ENCODE peak calls at places on chromosome 13, in nine cellular contexts. Q, C, R, J, U, E, O, Z and A are unnamed samples.

GRCh38 chr13:83248751-83249150 is 633.5 kb downstream of the SLITRK1 start:
- DNase-seq in E (no peak), O (no peak), J (no peak), Z (peak; percentile 71), R (peak; percentile 73), U (no peak), Q (no peak), C (no peak), A (no peak)

GRCh38 chr13:99067160-99067985 is 89.5 kb upstream of the DOCK9 start:
- DNase-seq in U (peak; percentile 87), R (peak; percentile 69), Q (no peak), J (peak; percentile 82), C (peak; percentile 89), O (no peak), Z (no peak), E (peak; percentile 28), A (no peak)

GRCh38 chr13:39058040-39058439 is 19.8 kb downstream of the NHLRC3 start:
- DNase-seq in U (no peak), Q (no peak), O (no peak), C (no peak), R (no peak), E (no peak), Z (no peak), J (no peak), A (no peak)

GRCh38 chr13:42539670-42540069 is 34.3 kb upstream of the TNFSF11 start:
- DNase-seq in O (no peak), Z (no peak), R (no peak), U (peak; percentile 79), J (no peak), E (peak; percentile 52), C (peak; percentile 54), Q (no peak), A (peak; percentile 76)

GRCh38 chr13:110676057-110676510 is 29.8 kb downstream of the CARS2 start:
- DNase-seq in J (no peak), E (no peak), O (no peak), U (no peak), Q (no peak), R (no peak), Z (no peak), C (no peak), A (no peak)

GRCh38 chr13:106690779-106691178 is 122.8 kb upstream of the ARGLU1 start:
- DNase-seq in C (no peak), J (no peak), U (no peak), Q (no peak), R (no peak), Z (no peak), E (no peak), O (no peak), A (peak; percentile 29)

GRCh38 chr13:98821372-98822237 is 69.1 kb upstream of the SLC15A1 start:
- DNase-seq in R (peak; percentile 88), E (no peak), J (peak; percentile 33), Z (no peak), U (no peak), O (no peak), C (no peak), Q (no peak), A (peak; percentile 66)

GRCh38 chr13:40452741-40453665 is 213.4 kb downstream of the FOXO1 start:
- DNase-seq in Q (no peak), Z (no peak), J (peak; percentile 33), O (no peak), C (peak; percentile 73), E (peak; percentile 70), R (peak; percentile 17), U (peak; percentile 86), A (no peak)

GRCh38 chr13:64534302-64534701 is 2695.8 kb downstream of the PCDH9 start:
- DNase-seq in C (no peak), U (no peak), O (no peak), J (no peak), Z (no peak), Q (no peak), E (no peak), R (no peak), A (no peak)

GRCh38 chr13:22175211-22175610 is 504.3 kb downstream of the FGF9 start:
- DNase-seq in U (no peak), R (no peak), O (no peak), Z (no peak), Q (no peak), E (no peak), J (no peak), C (no peak), A (no peak)

GRCh38 chr13:62375653-62376052 is 960.0 kb upstream of the PCDH20 start:
- DNase-seq in O (no peak), U (no peak), Q (no peak), C (no peak), R (no peak), E (no peak), Z (no peak), J (no peak), A (no peak)

GRCh38 chr13:35927554-35927953 is 203.6 kb downstream of the DCLK1 start:
- DNase-seq in Q (no peak), J (peak; percentile 50), R (no peak), E (peak; percentile 90), C (peak; percentile 69), Z (no peak), U (no peak), O (no peak), A (peak; percentile 14)